ENCODE peak calls at places on chromosome 16, in four cellular contexts. W is AG04450, X is Calu3, U is AG04449. O is an unnamed sample.
A peak's percentile ranks its signal among the peaks of the same experiment; 100 is the strongest.

GRCh38 chr16:20803192-20803560 is 3.1 kb downstream of the ERI2 start:
- DNase-seq in W (no peak), X (no peak), U (no peak), O (no peak)

GRCh38 chr16:84985079-84986065 is 26.0 kb downstream of the ZDHHC7 start:
- DNase-seq in W (peak; percentile 80), X (peak; percentile 57), U (peak; percentile 67), O (peak; percentile 79)

GRCh38 chr16:1102333-1102700 is 6.3 kb upstream of the C1QTNF8 start:
- DNase-seq in W (no peak), X (no peak), U (no peak), O (no peak)

GRCh38 chr16:20747030-20747816 is 5.6 kb upstream of the THUMPD1 start:
- DNase-seq in W (no peak), X (no peak), U (no peak), O (no peak)

GRCh38 chr16:79185681-79186080 is 414.9 kb downstream of the MAF start:
- DNase-seq in W (no peak), X (no peak), U (no peak), O (no peak)

GRCh38 chr16:20792216-20792615 is 14.1 kb downstream of the ERI2 start:
- DNase-seq in W (no peak), X (no peak), U (no peak), O (no peak)

GRCh38 chr16:27503662-27504061 is 46.1 kb downstream of the GTF3C1 start:
- DNase-seq in W (no peak), X (no peak), U (no peak), O (no peak)

GRCh38 chr16:85046472-85046916 is 18.9 kb downstream of the KIAA0513 start:
- DNase-seq in W (no peak), X (no peak), U (no peak), O (no peak)

GRCh38 chr16:61576476-61576875 is 459.8 kb downstream of the CDH8 start:
- DNase-seq in W (no peak), X (no peak), U (no peak), O (no peak)

GRCh38 chr16:12208341-12209035 is 232.0 kb downstream of the SNX29 start:
- DNase-seq in W (no peak), X (no peak), U (no peak), O (no peak)

GRCh38 chr16:57846078-57846697 is 43.9 kb upstream of the KIFC3 start:
- DNase-seq in W (no peak), X (no peak), U (no peak), O (no peak)

GRCh38 chr16:12063435-12063834 is 86.9 kb downstream of the SNX29 start:
- DNase-seq in W (no peak), X (no peak), U (no peak), O (no peak)

GRCh38 chr16:89613101-89613953 is at the start of gene DPEP1:
- DNase-seq in W (no peak), X (no peak), U (no peak), O (no peak)

GRCh38 chr16:79943738-79944137 is 343.2 kb upstream of the MAF start:
- DNase-seq in W (no peak), X (no peak), U (no peak), O (no peak)

GRCh38 chr16:17589898-17590297 is 119.1 kb upstream of the XYLT1 start:
- DNase-seq in W (no peak), X (no peak), U (no peak), O (no peak)

GRCh38 chr16:529012-529575 is 1.6 kb downstream of the CAPN15 start:
- DNase-seq in W (no peak), X (no peak), U (no peak), O (no peak)

GRCh38 chr16:17171250-17172143 is 299.3 kb downstream of the XYLT1 start:
- DNase-seq in W (no peak), X (no peak), U (no peak), O (no peak)

GRCh38 chr16:48044117-48044516 is 111.7 kb downstream of the ABCC12 start:
- DNase-seq in W (no peak), X (no peak), U (no peak), O (no peak)

GRCh38 chr16:83930730-83931500 is 22.1 kb upstream of the OSGIN1 start:
- DNase-seq in W (no peak), X (no peak), U (no peak), O (no peak)

GRCh38 chr16:50246299-50247122 is 19.8 kb upstream of the ADCY7 start:
- DNase-seq in W (no peak), X (peak; percentile 30), U (no peak), O (no peak)

GRCh38 chr16:28324235-28324886 is 32.0 kb downstream of the SBK1 start:
- DNase-seq in W (no peak), X (no peak), U (no peak), O (no peak)

GRCh38 chr16:23464196-23464595 is 11.2 kb upstream of the COG7 start:
- DNase-seq in W (no peak), X (no peak), U (no peak), O (no peak)

GRCh38 chr16:78890496-78890895 is 710.0 kb downstream of the MAF start:
- DNase-seq in W (no peak), X (no peak), U (no peak), O (no peak)

GRCh38 chr16:46882304-46882939 is 1.7 kb upstream of the GPT2 start:
- DNase-seq in W (no peak), X (no peak), U (no peak), O (no peak)

GRCh38 chr16:46882940-46883307 is 1.2 kb upstream of the GPT2 start:
- DNase-seq in W (no peak), X (no peak), U (no peak), O (no peak)

GRCh38 chr16:46884513-46885293 is 541 bp downstream of the GPT2 start:
- DNase-seq in W (no peak), X (no peak), U (no peak), O (no peak)

GRCh38 chr16:46883353-46883689 is 841 bp upstream of the GPT2 start:
- DNase-seq in W (no peak), X (peak; percentile 37), U (no peak), O (no peak)

DNA sequence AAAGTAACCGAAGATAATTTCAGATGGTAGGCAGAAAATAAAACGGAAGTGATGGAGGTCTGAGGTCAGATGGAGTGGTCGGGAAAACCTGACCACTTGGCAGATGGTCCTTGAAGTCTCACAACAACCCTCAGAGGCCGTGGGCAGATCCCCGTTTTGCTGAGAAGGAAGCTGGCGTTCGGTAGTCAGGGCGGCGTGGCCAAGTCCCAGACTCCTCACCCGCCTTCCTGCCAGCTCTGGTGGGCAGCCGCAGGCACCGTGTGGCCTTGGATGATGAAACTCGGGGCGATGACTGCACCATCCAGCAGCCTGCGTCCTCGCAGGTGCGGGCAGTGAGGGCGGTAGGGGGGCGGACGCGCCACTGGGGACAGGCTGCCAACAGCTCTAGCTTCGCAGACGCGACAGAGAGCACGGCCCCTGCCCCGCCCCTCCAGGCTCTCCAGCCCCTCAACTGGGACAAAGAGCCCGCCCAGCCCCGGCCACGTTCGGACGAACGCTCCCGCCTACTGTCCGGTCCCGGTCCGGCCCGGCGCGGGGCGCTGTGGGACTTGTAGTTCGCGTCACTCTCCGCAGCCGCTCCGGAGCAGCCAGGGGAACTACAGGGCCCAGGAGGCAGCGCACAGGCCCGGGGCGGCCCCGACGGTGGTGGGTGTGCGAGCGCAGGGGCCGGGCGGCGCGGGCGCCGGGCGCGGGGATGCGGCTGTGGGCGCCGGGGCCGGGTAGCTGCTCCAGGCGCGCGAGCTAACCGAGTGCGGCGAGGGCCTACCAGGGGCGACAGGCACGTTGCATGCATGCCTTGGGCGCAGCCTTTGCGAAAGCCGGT is at the start of gene GPT2:
- DNase-seq in W (peak; percentile 84), X (peak; percentile 100), U (peak; percentile 59), O (peak; percentile 88)
- TF ChIP-seq CTCF in W (no peak), X (peak; percentile 13), U (peak; percentile 13), O (no peak)

DNA sequence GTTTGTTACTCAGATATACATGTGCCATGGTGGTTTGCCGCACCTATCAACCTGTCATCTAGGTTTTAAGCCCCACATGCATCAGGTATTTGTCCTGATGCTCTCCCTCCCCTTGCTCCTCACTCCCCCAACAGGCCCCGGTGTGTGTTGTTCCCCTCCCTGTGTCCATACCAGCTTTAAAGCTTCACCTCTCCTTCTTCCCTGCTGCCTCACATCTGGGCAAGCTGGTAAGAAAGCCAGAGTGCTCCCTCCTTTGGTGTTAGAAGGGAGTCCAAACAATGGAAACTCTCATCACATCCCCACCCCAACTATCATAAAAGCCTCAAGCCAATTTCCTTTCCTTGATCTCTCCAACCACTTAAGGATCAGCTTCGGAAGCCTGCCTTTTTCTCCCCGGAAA is 1115.6 kb upstream of the GOT2 start:
- DNase-seq in W (no peak), X (no peak), U (no peak), O (no peak)
- TF ChIP-seq CTCF in W (no peak), X (no peak), U (no peak), O (no peak)

DNA sequence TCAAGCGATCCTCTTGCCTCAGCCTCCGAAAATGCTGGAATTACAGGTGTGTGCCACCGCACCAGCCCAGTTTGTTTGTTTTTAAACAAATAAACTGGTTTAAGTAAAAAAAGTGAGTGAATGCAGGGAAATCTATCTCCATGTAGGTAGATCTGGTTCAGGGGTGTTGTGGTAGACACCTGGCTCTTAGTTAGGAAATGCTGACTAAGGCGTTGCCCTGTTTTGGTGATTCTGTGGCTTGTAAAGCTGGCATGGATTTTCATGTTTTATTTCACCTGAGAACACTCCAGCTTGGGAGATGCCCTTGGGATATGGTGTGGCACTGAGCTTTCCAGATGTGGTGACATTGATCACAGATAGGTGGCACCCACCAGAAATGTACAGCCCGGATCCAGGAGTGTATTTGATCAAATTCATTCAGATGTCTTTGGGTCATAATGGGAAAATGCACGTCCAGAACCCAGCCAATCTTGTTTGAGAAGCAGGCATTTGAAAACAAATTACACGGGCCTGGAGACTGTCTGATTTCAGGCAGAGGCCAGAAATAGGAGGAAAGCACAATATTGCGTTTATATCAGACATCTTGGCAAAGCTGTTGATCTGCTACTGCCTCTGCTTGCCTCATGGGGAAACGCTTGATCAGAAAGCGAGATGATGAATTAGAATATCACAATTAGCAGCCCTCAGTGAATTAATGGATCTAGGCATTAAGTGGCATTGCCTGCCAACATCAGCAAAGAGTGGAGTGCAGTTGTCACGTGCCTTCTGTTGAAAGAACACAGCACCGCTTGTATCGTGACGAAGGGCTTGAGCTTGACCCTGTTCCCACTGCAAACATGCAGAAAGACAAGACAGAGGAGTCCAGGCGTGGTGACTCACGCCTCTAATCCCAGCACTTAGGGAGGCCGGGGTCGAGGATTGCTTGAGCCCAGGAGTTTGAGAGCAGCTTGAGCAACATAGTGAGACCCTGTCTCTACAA is 7.3 kb upstream of the IL34 start:
- DNase-seq in W (peak; percentile 54), X (no peak), U (no peak), O (no peak)
- TF ChIP-seq CTCF in W (no peak), X (no peak), U (no peak), O (no peak)

DNA sequence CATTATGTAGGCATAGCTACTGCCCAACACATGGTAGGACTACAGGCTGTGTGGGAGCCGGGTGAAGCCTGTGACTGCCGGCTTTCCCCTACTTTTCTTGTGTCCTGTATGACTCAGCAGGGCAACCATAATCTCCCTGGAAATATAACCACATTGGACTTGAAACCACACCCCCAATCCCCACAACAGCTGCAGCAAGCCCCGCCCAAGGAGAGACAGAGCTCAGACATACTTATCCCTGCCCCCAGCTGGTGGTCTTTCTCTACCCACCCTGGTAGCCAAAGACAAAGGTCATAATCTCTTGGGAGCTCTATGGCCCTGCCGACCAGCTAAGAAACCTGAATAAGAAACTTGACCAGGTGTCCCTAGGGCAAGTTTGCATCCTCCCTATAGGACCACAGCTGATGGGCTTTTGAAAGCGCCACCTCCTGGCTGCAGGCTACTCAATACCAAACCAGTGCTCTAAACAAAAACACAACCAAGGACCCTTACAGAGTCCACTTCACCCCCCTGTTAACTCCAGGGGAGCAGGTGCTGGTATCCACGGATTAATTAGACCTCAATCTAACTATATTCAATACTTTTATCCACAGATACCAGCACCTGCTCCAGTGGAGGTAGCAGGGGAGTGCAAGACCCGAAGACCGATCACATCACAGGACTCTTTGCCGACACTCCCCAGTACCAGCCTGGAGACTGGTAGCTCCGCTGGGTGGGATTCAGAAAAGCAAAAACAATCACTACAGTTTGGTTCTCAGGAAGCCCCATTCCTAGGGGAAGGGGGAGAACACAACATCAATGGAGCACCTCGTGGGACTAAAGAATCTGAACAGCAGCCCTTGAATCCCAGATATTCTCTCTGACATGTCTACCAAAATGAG is 91.2 kb downstream of the IRX5 start:
- DNase-seq in W (no peak), X (peak; percentile 40), U (no peak), O (no peak)
- TF ChIP-seq CTCF in W (no peak), X (no peak), U (no peak), O (no peak)